ENCODE peak calls at places on chromosome 13, in eight cellular contexts. One of them, this sample, is unnamed. For H3K4me1, the result is how much of the 10 kb centered on the place peaks cover.

GRCh38 chr13:97535619-97536018 is 101.7 kb downstream of the RAP2A start:
- DNase-seq in colonic mucosa: no peak
- DNase-seq in left ventricle myocardium inferior: no peak
- DNase-seq in heart left ventricle: no peak
- DNase-seq in transverse colon: no peak
- DNase-seq in heart right ventricle: no peak
- DNase-seq in A549: no peak
- DNase-seq in cardiac muscle cell: peak
- DNase-seq in this sample: no peak

GRCh38 chr13:94783489-94783888 is 71.1 kb upstream of the SOX21 start:
- DNase-seq in left ventricle myocardium inferior: no peak
- DNase-seq in cardiac muscle cell: no peak
- DNase-seq in heart right ventricle: no peak
- DNase-seq in transverse colon: no peak
- DNase-seq in heart left ventricle: no peak
- DNase-seq in A549: no peak
- DNase-seq in colonic mucosa: no peak
- DNase-seq in this sample: no peak

GRCh38 chr13:71831716-71832115 is 35.3 kb downstream of the DACH1 start:
- DNase-seq in heart right ventricle: no peak
- DNase-seq in cardiac muscle cell: no peak
- DNase-seq in heart left ventricle: no peak
- DNase-seq in left ventricle myocardium inferior: no peak
- DNase-seq in A549: no peak
- DNase-seq in colonic mucosa: no peak
- DNase-seq in transverse colon: no peak
- DNase-seq in this sample: no peak

GRCh38 chr13:39100996-39101751 is 62.9 kb downstream of the NHLRC3 start:
- DNase-seq in heart left ventricle: no peak
- DNase-seq in colonic mucosa: no peak
- DNase-seq in A549: no peak
- DNase-seq in left ventricle myocardium inferior: no peak
- DNase-seq in cardiac muscle cell: peak
- DNase-seq in heart right ventricle: no peak
- DNase-seq in transverse colon: no peak
- DNase-seq in this sample: no peak

GRCh38 chr13:83780201-83780600 is 102.1 kb downstream of the SLITRK1 start:
- DNase-seq in colonic mucosa: no peak
- DNase-seq in cardiac muscle cell: peak
- DNase-seq in A549: no peak
- DNase-seq in transverse colon: no peak
- DNase-seq in left ventricle myocardium inferior: no peak
- DNase-seq in heart right ventricle: no peak
- DNase-seq in heart left ventricle: no peak
- DNase-seq in this sample: no peak

GRCh38 chr13:97339019-97339988 is 94.7 kb upstream of the RAP2A start:
- DNase-seq in transverse colon: peak
- DNase-seq in left ventricle myocardium inferior: peak
- DNase-seq in colonic mucosa: peak
- DNase-seq in heart left ventricle: peak
- DNase-seq in A549: no peak
- DNase-seq in cardiac muscle cell: peak
- DNase-seq in heart right ventricle: no peak
- DNase-seq in this sample: no peak

GRCh38 chr13:110506859-110507566 is 54.5 kb downstream of the RAB20 start:
- DNase-seq in left ventricle myocardium inferior: peak
- DNase-seq in heart right ventricle: peak
- DNase-seq in transverse colon: peak
- DNase-seq in A549: peak
- DNase-seq in colonic mucosa: peak
- DNase-seq in cardiac muscle cell: peak
- DNase-seq in heart left ventricle: peak
- DNase-seq in this sample: peak

GRCh38 chr13:93637852-93638251 is 411.2 kb downstream of the GPC6 start:
- DNase-seq in left ventricle myocardium inferior: no peak
- DNase-seq in transverse colon: no peak
- DNase-seq in heart right ventricle: no peak
- DNase-seq in heart left ventricle: no peak
- DNase-seq in A549: no peak
- DNase-seq in colonic mucosa: no peak
- DNase-seq in cardiac muscle cell: no peak
- DNase-seq in this sample: no peak

GRCh38 chr13:28031929-28032328 is 43.4 kb upstream of the URAD start:
- DNase-seq in cardiac muscle cell: no peak
- DNase-seq in left ventricle myocardium inferior: no peak
- DNase-seq in heart left ventricle: no peak
- DNase-seq in heart right ventricle: no peak
- DNase-seq in colonic mucosa: no peak
- DNase-seq in transverse colon: no peak
- DNase-seq in A549: no peak
- DNase-seq in this sample: no peak

GRCh38 chr13:28034256-28034655 is 45.8 kb upstream of the URAD start:
- DNase-seq in heart right ventricle: no peak
- DNase-seq in A549: no peak
- DNase-seq in cardiac muscle cell: no peak
- DNase-seq in heart left ventricle: no peak
- DNase-seq in transverse colon: no peak
- DNase-seq in left ventricle myocardium inferior: no peak
- DNase-seq in colonic mucosa: no peak
- DNase-seq in this sample: no peak

GRCh38 chr13:28027607-28028364 is 39.3 kb upstream of the URAD start:
- DNase-seq in heart right ventricle: no peak
- DNase-seq in cardiac muscle cell: no peak
- DNase-seq in left ventricle myocardium inferior: no peak
- DNase-seq in A549: no peak
- DNase-seq in colonic mucosa: no peak
- DNase-seq in transverse colon: no peak
- DNase-seq in heart left ventricle: no peak
- DNase-seq in this sample: no peak

GRCh38 chr13:28035146-28035782 is 46.8 kb upstream of the URAD start:
- DNase-seq in heart left ventricle: no peak
- DNase-seq in A549: no peak
- DNase-seq in heart right ventricle: no peak
- DNase-seq in colonic mucosa: peak
- DNase-seq in left ventricle myocardium inferior: no peak
- DNase-seq in transverse colon: peak
- DNase-seq in cardiac muscle cell: no peak
- DNase-seq in this sample: no peak

GRCh38 chr13:28031220-28031903 is 42.9 kb upstream of the URAD start:
- DNase-seq in heart left ventricle: peak
- DNase-seq in left ventricle myocardium inferior: peak
- DNase-seq in heart right ventricle: peak
- DNase-seq in colonic mucosa: no peak
- DNase-seq in A549: no peak
- DNase-seq in cardiac muscle cell: no peak
- DNase-seq in transverse colon: peak
- DNase-seq in this sample: no peak
- H3K4me1 ChIP-seq in heart left ventricle: under half
- H3K4me1 ChIP-seq in left ventricle myocardium inferior: under half
- H3K4me1 ChIP-seq in heart right ventricle: under half
- H3K4me1 ChIP-seq in colonic mucosa: under half
- H3K4me1 ChIP-seq in A549: under half
- H3K4me1 ChIP-seq in cardiac muscle cell: under half
- H3K4me1 ChIP-seq in transverse colon: under half
- H3K4me1 ChIP-seq in this sample: under half

GRCh38 chr13:27359203-27359821 is 65.1 kb upstream of the GTF3A start:
- DNase-seq in heart right ventricle: peak
- DNase-seq in transverse colon: peak
- DNase-seq in A549: peak
- DNase-seq in left ventricle myocardium inferior: peak
- DNase-seq in heart left ventricle: peak
- DNase-seq in cardiac muscle cell: peak
- DNase-seq in colonic mucosa: peak
- DNase-seq in this sample: peak
- TF ChIP-seq CTCF in heart right ventricle: peak
- TF ChIP-seq CTCF in transverse colon: peak
- TF ChIP-seq CTCF in A549: peak
- TF ChIP-seq CTCF in left ventricle myocardium inferior: peak
- TF ChIP-seq CTCF in heart left ventricle: peak
- TF ChIP-seq CTCF in cardiac muscle cell: peak
- TF ChIP-seq CTCF in colonic mucosa: peak
- TF ChIP-seq CTCF in this sample: peak

DNA sequence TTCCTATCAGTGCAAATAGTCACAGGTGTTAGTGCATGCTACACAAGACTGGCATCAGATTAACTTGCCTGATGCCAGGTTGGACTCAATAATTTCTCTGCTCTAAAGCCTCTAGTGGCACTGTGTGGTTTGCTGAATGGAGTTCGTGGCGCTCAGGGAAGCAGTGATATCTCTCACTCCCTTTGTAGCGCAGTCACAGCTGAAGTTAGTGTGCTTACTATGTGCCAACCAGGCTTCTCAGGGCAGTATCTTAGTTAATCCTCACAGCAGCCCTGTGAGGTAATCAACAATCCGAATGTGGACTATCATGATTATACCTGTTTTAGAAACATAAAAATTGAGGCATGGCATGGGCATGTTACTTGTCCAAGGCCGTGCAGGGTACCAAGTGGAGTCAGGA is 190.3 kb downstream of the LMO7 start:
- DNase-seq in cardiac muscle cell: no peak
- DNase-seq in colonic mucosa: no peak
- DNase-seq in heart left ventricle: no peak
- DNase-seq in left ventricle myocardium inferior: no peak
- DNase-seq in transverse colon: no peak
- DNase-seq in A549: no peak
- DNase-seq in heart right ventricle: no peak
- DNase-seq in this sample: no peak
- H3K4me1 ChIP-seq in cardiac muscle cell: under half
- H3K4me1 ChIP-seq in colonic mucosa: under half
- H3K4me1 ChIP-seq in heart left ventricle: under half
- H3K4me1 ChIP-seq in left ventricle myocardium inferior: half or more
- H3K4me1 ChIP-seq in transverse colon: under half
- H3K4me1 ChIP-seq in A549: under half
- H3K4me1 ChIP-seq in heart right ventricle: half or more
- H3K4me1 ChIP-seq in this sample: under half

GRCh38 chr13:107299717-107300116 is 731.8 kb upstream of the ARGLU1 start:
- DNase-seq in heart left ventricle: no peak
- DNase-seq in colonic mucosa: no peak
- DNase-seq in A549: no peak
- DNase-seq in transverse colon: no peak
- DNase-seq in heart right ventricle: no peak
- DNase-seq in left ventricle myocardium inferior: no peak
- DNase-seq in cardiac muscle cell: peak
- DNase-seq in this sample: no peak

GRCh38 chr13:107296804-107297203 is 728.9 kb upstream of the ARGLU1 start:
- DNase-seq in left ventricle myocardium inferior: no peak
- DNase-seq in heart left ventricle: no peak
- DNase-seq in A549: no peak
- DNase-seq in heart right ventricle: no peak
- DNase-seq in cardiac muscle cell: no peak
- DNase-seq in transverse colon: no peak
- DNase-seq in colonic mucosa: no peak
- DNase-seq in this sample: no peak

GRCh38 chr13:107305178-107305577 is 737.2 kb upstream of the ARGLU1 start:
- DNase-seq in colonic mucosa: no peak
- DNase-seq in heart right ventricle: no peak
- DNase-seq in left ventricle myocardium inferior: no peak
- DNase-seq in transverse colon: no peak
- DNase-seq in cardiac muscle cell: no peak
- DNase-seq in heart left ventricle: no peak
- DNase-seq in A549: no peak
- DNase-seq in this sample: no peak

GRCh38 chr13:107301724-107302374 is 733.9 kb upstream of the ARGLU1 start:
- DNase-seq in left ventricle myocardium inferior: no peak
- DNase-seq in cardiac muscle cell: peak
- DNase-seq in heart left ventricle: no peak
- DNase-seq in heart right ventricle: no peak
- DNase-seq in transverse colon: no peak
- DNase-seq in A549: no peak
- DNase-seq in colonic mucosa: no peak
- DNase-seq in this sample: no peak
- TF ChIP-seq CTCF in left ventricle myocardium inferior: no peak
- TF ChIP-seq CTCF in cardiac muscle cell: peak
- TF ChIP-seq CTCF in heart left ventricle: no peak
- TF ChIP-seq CTCF in heart right ventricle: no peak
- TF ChIP-seq CTCF in transverse colon: no peak
- TF ChIP-seq CTCF in A549: no peak
- TF ChIP-seq CTCF in colonic mucosa: no peak
- TF ChIP-seq CTCF in this sample: no peak

GRCh38 chr13:24282256-24282655 is 27.1 kb upstream of the C1QTNF9 start:
- DNase-seq in A549: no peak
- DNase-seq in left ventricle myocardium inferior: no peak
- DNase-seq in heart left ventricle: no peak
- DNase-seq in transverse colon: no peak
- DNase-seq in cardiac muscle cell: no peak
- DNase-seq in colonic mucosa: no peak
- DNase-seq in heart right ventricle: no peak
- DNase-seq in this sample: no peak

GRCh38 chr13:24279706-24280105 is 29.7 kb upstream of the C1QTNF9 start:
- DNase-seq in heart left ventricle: no peak
- DNase-seq in left ventricle myocardium inferior: no peak
- DNase-seq in heart right ventricle: no peak
- DNase-seq in A549: no peak
- DNase-seq in cardiac muscle cell: peak
- DNase-seq in colonic mucosa: no peak
- DNase-seq in transverse colon: no peak
- DNase-seq in this sample: no peak

GRCh38 chr13:24279267-24279666 is 30.1 kb upstream of the C1QTNF9 start:
- DNase-seq in left ventricle myocardium inferior: no peak
- DNase-seq in heart left ventricle: no peak
- DNase-seq in colonic mucosa: no peak
- DNase-seq in A549: no peak
- DNase-seq in transverse colon: no peak
- DNase-seq in heart right ventricle: no peak
- DNase-seq in cardiac muscle cell: no peak
- DNase-seq in this sample: no peak

GRCh38 chr13:24281188-24282008 is 28.0 kb upstream of the C1QTNF9 start:
- DNase-seq in transverse colon: no peak
- DNase-seq in heart right ventricle: no peak
- DNase-seq in colonic mucosa: no peak
- DNase-seq in cardiac muscle cell: no peak
- DNase-seq in A549: no peak
- DNase-seq in heart left ventricle: no peak
- DNase-seq in left ventricle myocardium inferior: no peak
- DNase-seq in this sample: no peak

DNA sequence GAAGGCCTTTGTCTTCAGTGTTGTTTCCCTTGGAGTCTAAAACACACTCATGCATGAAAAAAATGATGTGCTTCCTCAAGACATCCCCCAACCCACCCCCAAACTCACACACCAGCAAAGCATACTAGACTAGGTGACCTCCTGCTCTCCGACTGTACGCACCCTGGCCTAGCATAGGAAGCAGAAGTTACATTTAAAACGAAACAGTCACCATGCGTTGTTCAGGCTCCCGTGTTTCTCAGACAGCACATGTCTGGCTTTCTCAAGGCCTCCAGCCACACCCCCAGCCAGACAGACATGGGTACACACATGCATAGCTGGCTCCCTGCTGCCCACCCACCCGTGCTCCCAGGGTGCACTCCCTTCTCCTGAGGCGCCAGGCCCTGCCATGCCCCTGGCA is 28.7 kb upstream of the C1QTNF9 start:
- DNase-seq in transverse colon: no peak
- DNase-seq in colonic mucosa: no peak
- DNase-seq in left ventricle myocardium inferior: no peak
- DNase-seq in cardiac muscle cell: no peak
- DNase-seq in heart left ventricle: no peak
- DNase-seq in heart right ventricle: no peak
- DNase-seq in A549: no peak
- DNase-seq in this sample: no peak
- H3K4me1 ChIP-seq in transverse colon: under half
- H3K4me1 ChIP-seq in colonic mucosa: under half
- H3K4me1 ChIP-seq in left ventricle myocardium inferior: under half
- H3K4me1 ChIP-seq in cardiac muscle cell: under half
- H3K4me1 ChIP-seq in heart left ventricle: under half
- H3K4me1 ChIP-seq in heart right ventricle: under half
- H3K4me1 ChIP-seq in A549: under half
- H3K4me1 ChIP-seq in this sample: under half

This sample was measured in thyroid gland.